ENCODE peak calls at places on chromosomes 16 and 17, in ten cellular contexts. One of them, this sample, is unnamed.
A peak's percentile ranks its signal among the peaks of the same experiment; 100 is the strongest.

GRCh38 chr17:36947922-36948716 is 635 bp upstream of the AATF start:
- DNase-seq in C1 segment of cervical spinal cord: no peak
- DNase-seq in NCI-H1436: peak; percentile 14
- DNase-seq in GOT3: no peak
- DNase-seq in CD8-positive, alpha-beta T cell: no peak
- DNase-seq in COLO829: no peak
- DNase-seq in hypothalamus: no peak
- DNase-seq in activated CD4-positive, alpha-beta T cell treated with anti-CD3 and anti-CD28 coated beads, Interleukin-2, amount 50 U/mL, for 48 hours: no peak
- DNase-seq in endodermal cell: no peak
- DNase-seq in NCI-H187: no peak
- DNase-seq in this sample: no peak

GRCh38 chr17:8300629-8301242 is 5.5 kb upstream of the SLC25A35 start:
- DNase-seq in GOT3: peak; percentile 9
- DNase-seq in C1 segment of cervical spinal cord: peak; percentile 19
- DNase-seq in COLO829: peak; percentile 72
- DNase-seq in activated CD4-positive, alpha-beta T cell treated with anti-CD3 and anti-CD28 coated beads, Interleukin-2, amount 50 U/mL, for 48 hours: peak; percentile 57
- DNase-seq in endodermal cell: peak; percentile 88
- DNase-seq in NCI-H1436: peak; percentile 67
- DNase-seq in CD8-positive, alpha-beta T cell: peak; percentile 72
- DNase-seq in NCI-H187: no peak
- DNase-seq in hypothalamus: peak; percentile 50
- DNase-seq in this sample: peak; percentile 89

GRCh38 chr17:43528319-43528987 is 17.7 kb downstream of the ETV4 start:
- DNase-seq in COLO829: peak; percentile 79
- DNase-seq in activated CD4-positive, alpha-beta T cell treated with anti-CD3 and anti-CD28 coated beads, Interleukin-2, amount 50 U/mL, for 48 hours: no peak
- DNase-seq in NCI-H1436: no peak
- DNase-seq in CD8-positive, alpha-beta T cell: no peak
- DNase-seq in C1 segment of cervical spinal cord: no peak
- DNase-seq in GOT3: no peak
- DNase-seq in endodermal cell: no peak
- DNase-seq in hypothalamus: no peak
- DNase-seq in NCI-H187: no peak
- DNase-seq in this sample: peak; percentile 87

GRCh38 chr17:17053446-17054379 is 11.5 kb downstream of the MPRIP start:
- DNase-seq in NCI-H187: no peak
- DNase-seq in activated CD4-positive, alpha-beta T cell treated with anti-CD3 and anti-CD28 coated beads, Interleukin-2, amount 50 U/mL, for 48 hours: no peak
- DNase-seq in CD8-positive, alpha-beta T cell: no peak
- DNase-seq in GOT3: no peak
- DNase-seq in hypothalamus: no peak
- DNase-seq in endodermal cell: peak; percentile 34
- DNase-seq in COLO829: no peak
- DNase-seq in NCI-H1436: no peak
- DNase-seq in C1 segment of cervical spinal cord: no peak
- DNase-seq in this sample: peak; percentile 46

GRCh38 chr17:80124351-80124981 is 22.5 kb downstream of the EIF4A3 start:
- DNase-seq in GOT3: no peak
- DNase-seq in activated CD4-positive, alpha-beta T cell treated with anti-CD3 and anti-CD28 coated beads, Interleukin-2, amount 50 U/mL, for 48 hours: no peak
- DNase-seq in NCI-H1436: peak; percentile 14
- DNase-seq in NCI-H187: no peak
- DNase-seq in endodermal cell: peak; percentile 94
- DNase-seq in hypothalamus: no peak
- DNase-seq in COLO829: no peak
- DNase-seq in C1 segment of cervical spinal cord: no peak
- DNase-seq in CD8-positive, alpha-beta T cell: no peak
- DNase-seq in this sample: peak; percentile 90

GRCh38 chr17:73118876-73119485 is 26.5 kb upstream of the SLC39A11 start:
- DNase-seq in NCI-H1436: no peak
- DNase-seq in COLO829: no peak
- DNase-seq in GOT3: no peak
- DNase-seq in C1 segment of cervical spinal cord: no peak
- DNase-seq in NCI-H187: peak; percentile 33
- DNase-seq in CD8-positive, alpha-beta T cell: no peak
- DNase-seq in activated CD4-positive, alpha-beta T cell treated with anti-CD3 and anti-CD28 coated beads, Interleukin-2, amount 50 U/mL, for 48 hours: no peak
- DNase-seq in hypothalamus: no peak
- DNase-seq in endodermal cell: no peak
- DNase-seq in this sample: peak; percentile 47

GRCh38 chr17:75776399-75777242 is 8.0 kb upstream of the UNK start:
- DNase-seq in endodermal cell: peak; percentile 61
- DNase-seq in NCI-H187: no peak
- DNase-seq in GOT3: no peak
- DNase-seq in NCI-H1436: no peak
- DNase-seq in activated CD4-positive, alpha-beta T cell treated with anti-CD3 and anti-CD28 coated beads, Interleukin-2, amount 50 U/mL, for 48 hours: peak; percentile 43
- DNase-seq in COLO829: no peak
- DNase-seq in CD8-positive, alpha-beta T cell: peak; percentile 37
- DNase-seq in hypothalamus: no peak
- DNase-seq in C1 segment of cervical spinal cord: no peak
- DNase-seq in this sample: no peak

GRCh38 chr16:72974142-72974769 is 73.7 kb downstream of the ZFHX3 start:
- DNase-seq in C1 segment of cervical spinal cord: no peak
- DNase-seq in CD8-positive, alpha-beta T cell: no peak
- DNase-seq in endodermal cell: no peak
- DNase-seq in COLO829: no peak
- DNase-seq in NCI-H1436: no peak
- DNase-seq in hypothalamus: no peak
- DNase-seq in NCI-H187: no peak
- DNase-seq in activated CD4-positive, alpha-beta T cell treated with anti-CD3 and anti-CD28 coated beads, Interleukin-2, amount 50 U/mL, for 48 hours: no peak
- DNase-seq in GOT3: no peak
- DNase-seq in this sample: no peak

GRCh38 chr17:69060835-69061234 is at the start of gene ABCA9:
- DNase-seq in NCI-H1436: no peak
- DNase-seq in CD8-positive, alpha-beta T cell: no peak
- DNase-seq in NCI-H187: no peak
- DNase-seq in endodermal cell: no peak
- DNase-seq in hypothalamus: no peak
- DNase-seq in C1 segment of cervical spinal cord: no peak
- DNase-seq in COLO829: peak; percentile 60
- DNase-seq in activated CD4-positive, alpha-beta T cell treated with anti-CD3 and anti-CD28 coated beads, Interleukin-2, amount 50 U/mL, for 48 hours: no peak
- DNase-seq in GOT3: no peak
- DNase-seq in this sample: no peak

GRCh38 chr16:66603537-66604375 is 748 bp upstream of the CMTM3 start:
- DNase-seq in GOT3: peak; percentile 51
- DNase-seq in endodermal cell: no peak
- DNase-seq in NCI-H1436: peak; percentile 35
- DNase-seq in CD8-positive, alpha-beta T cell: peak; percentile 88
- DNase-seq in NCI-H187: no peak
- DNase-seq in C1 segment of cervical spinal cord: no peak
- DNase-seq in COLO829: peak; percentile 40
- DNase-seq in activated CD4-positive, alpha-beta T cell treated with anti-CD3 and anti-CD28 coated beads, Interleukin-2, amount 50 U/mL, for 48 hours: peak; percentile 70
- DNase-seq in hypothalamus: peak; percentile 35
- DNase-seq in this sample: no peak

GRCh38 chr16:85395913-85396878 is 216.9 kb upstream of the GSE1 start:
- DNase-seq in COLO829: no peak
- DNase-seq in endodermal cell: peak; percentile 81
- DNase-seq in activated CD4-positive, alpha-beta T cell treated with anti-CD3 and anti-CD28 coated beads, Interleukin-2, amount 50 U/mL, for 48 hours: no peak
- DNase-seq in GOT3: no peak
- DNase-seq in hypothalamus: no peak
- DNase-seq in NCI-H1436: no peak
- DNase-seq in CD8-positive, alpha-beta T cell: no peak
- DNase-seq in NCI-H187: no peak
- DNase-seq in C1 segment of cervical spinal cord: no peak
- DNase-seq in this sample: peak; percentile 68

GRCh38 chr17:66115246-66115645 is 76.7 kb downstream of the CEP112 start:
- DNase-seq in NCI-H187: no peak
- DNase-seq in NCI-H1436: no peak
- DNase-seq in endodermal cell: no peak
- DNase-seq in CD8-positive, alpha-beta T cell: no peak
- DNase-seq in hypothalamus: no peak
- DNase-seq in GOT3: no peak
- DNase-seq in COLO829: no peak
- DNase-seq in C1 segment of cervical spinal cord: no peak
- DNase-seq in activated CD4-positive, alpha-beta T cell treated with anti-CD3 and anti-CD28 coated beads, Interleukin-2, amount 50 U/mL, for 48 hours: no peak
- DNase-seq in this sample: no peak

This sample was measured in islet precursor cell.